ENCODE peak calls at places on chromosomes 1 and 21, in four cellular contexts. One of them, this sample, is unnamed.

GRCh38 chr21:43269461-43269860 is 100.7 kb downstream of the CRYAA start:
- DNase-seq in IMR-90: no peak
- DNase-seq in H1: no peak
- DNase-seq in mesendoderm: peak
- DNase-seq in this sample: peak

GRCh38 chr1:200379431-200379755 is 30.4 kb downstream of the ZNF281 start:
- DNase-seq in IMR-90: peak
- DNase-seq in H1: no peak
- DNase-seq in mesendoderm: no peak
- DNase-seq in this sample: no peak

GRCh38 chr1:8560611-8561544 is 243.0 kb downstream of the SLC45A1 start:
- DNase-seq in IMR-90: peak
- DNase-seq in H1: no peak
- DNase-seq in mesendoderm: peak
- DNase-seq in this sample: no peak

GRCh38 chr1:243964915-243965314 is 86.2 kb upstream of the ZBTB18 start:
- DNase-seq in IMR-90: peak
- DNase-seq in H1: no peak
- DNase-seq in mesendoderm: no peak
- DNase-seq in this sample: no peak

GRCh38 chr1:206455681-206456344 is 14.5 kb upstream of the IKBKE start:
- DNase-seq in IMR-90: no peak
- DNase-seq in H1: no peak
- DNase-seq in mesendoderm: no peak
- DNase-seq in this sample: no peak

GRCh38 chr1:112396668-112397025 is 633 bp downstream of the CTTNBP2NL start:
- DNase-seq in IMR-90: peak
- DNase-seq in H1: no peak
- DNase-seq in mesendoderm: peak
- DNase-seq in this sample: no peak

GRCh38 chr1:224273651-224274050 is 56.3 kb downstream of the NVL start:
- DNase-seq in IMR-90: peak
- DNase-seq in H1: no peak
- DNase-seq in mesendoderm: no peak
- DNase-seq in this sample: no peak

GRCh38 chr1:54256756-54257155 is 56.8 kb downstream of the MRPL37 start:
- DNase-seq in IMR-90: no peak
- DNase-seq in H1: no peak
- DNase-seq in mesendoderm: no peak
- DNase-seq in this sample: no peak

GRCh38 chr1:158654570-158654969 is 31.9 kb downstream of the SPTA1 start:
- DNase-seq in IMR-90: no peak
- DNase-seq in H1: no peak
- DNase-seq in mesendoderm: no peak
- DNase-seq in this sample: no peak

GRCh38 chr1:26991310-26992116 is 2.0 kb upstream of the TRNP1 start:
- DNase-seq in IMR-90: peak
- DNase-seq in H1: no peak
- DNase-seq in mesendoderm: no peak
- DNase-seq in this sample: peak

GRCh38 chr1:206710457-206710823 is 25.7 kb downstream of the MAPKAPK2 start:
- DNase-seq in IMR-90: no peak
- DNase-seq in H1: no peak
- DNase-seq in mesendoderm: no peak
- DNase-seq in this sample: no peak

GRCh38 chr1:92623187-92623778 is 136.6 kb upstream of the GFI1 start:
- DNase-seq in IMR-90: peak
- DNase-seq in H1: no peak
- DNase-seq in mesendoderm: no peak
- DNase-seq in this sample: no peak

GRCh38 chr1:245298781-245299180 is 144.0 kb downstream of the KIF26B start:
- DNase-seq in IMR-90: no peak
- DNase-seq in H1: no peak
- DNase-seq in mesendoderm: no peak
- DNase-seq in this sample: no peak

GRCh38 chr1:31955917-31956736 is 18.0 kb upstream of the PTP4A2 start:
- DNase-seq in IMR-90: peak
- DNase-seq in H1: no peak
- DNase-seq in mesendoderm: peak
- DNase-seq in this sample: peak

GRCh38 chr1:172902861-172903381 is 147.8 kb downstream of the TNFSF18 start:
- DNase-seq in IMR-90: peak
- DNase-seq in H1: no peak
- DNase-seq in mesendoderm: no peak
- DNase-seq in this sample: no peak

GRCh38 chr1:31701137-31701736 is 2.6 kb downstream of the COL16A1 start:
- DNase-seq in IMR-90: peak
- DNase-seq in H1: no peak
- DNase-seq in mesendoderm: peak
- DNase-seq in this sample: no peak

GRCh38 chr1:31368611-31369107 is 4.2 kb downstream of the FABP3 start:
- DNase-seq in IMR-90: no peak
- DNase-seq in H1: no peak
- DNase-seq in mesendoderm: no peak
- DNase-seq in this sample: no peak

GRCh38 chr1:55446351-55446750 is 231.2 kb upstream of the USP24 start:
- DNase-seq in IMR-90: peak
- DNase-seq in H1: no peak
- DNase-seq in mesendoderm: no peak
- DNase-seq in this sample: no peak

GRCh38 chr21:39387461-39388037 is 38.7 kb upstream of the HMGN1 start:
- DNase-seq in IMR-90: peak
- DNase-seq in H1: peak
- DNase-seq in mesendoderm: peak
- DNase-seq in this sample: peak

GRCh38 chr1:240613353-240614142 is 1.6 kb upstream of the GREM2 start:
- DNase-seq in IMR-90: peak
- DNase-seq in H1: no peak
- DNase-seq in mesendoderm: no peak
- DNase-seq in this sample: no peak

GRCh38 chr1:5509664-5510452 is 482.4 kb downstream of the NPHP4 start:
- DNase-seq in IMR-90: peak
- DNase-seq in H1: peak
- DNase-seq in mesendoderm: peak
- DNase-seq in this sample: peak

GRCh38 chr1:9166289-9167235 is 37.7 kb upstream of the GPR157 start:
- DNase-seq in IMR-90: peak
- DNase-seq in H1: no peak
- DNase-seq in mesendoderm: no peak
- DNase-seq in this sample: no peak

GRCh38 chr1:224333309-224333926 is 3.4 kb upstream of the NVL start:
- DNase-seq in IMR-90: peak
- DNase-seq in H1: no peak
- DNase-seq in mesendoderm: peak
- DNase-seq in this sample: no peak

GRCh38 chr1:11721301-11721700 is 14.6 kb upstream of the AGTRAP start:
- DNase-seq in IMR-90: no peak
- DNase-seq in H1: no peak
- DNase-seq in mesendoderm: no peak
- DNase-seq in this sample: peak

GRCh38 chr1:110850632-110851031 is 22.3 kb upstream of the CD53 start:
- DNase-seq in IMR-90: no peak
- DNase-seq in H1: no peak
- DNase-seq in mesendoderm: no peak
- DNase-seq in this sample: no peak

GRCh38 chr1:242506724-242507123 is 17.8 kb downstream of the PLD5 start:
- DNase-seq in IMR-90: no peak
- DNase-seq in H1: no peak
- DNase-seq in mesendoderm: no peak
- DNase-seq in this sample: no peak
- H4K5ac ChIP-seq in IMR-90: no peak
- H4K5ac ChIP-seq in H1: no peak
- H4K5ac ChIP-seq in mesendoderm: no peak
- H4K5ac ChIP-seq in this sample: no peak

GRCh38 chr1:197923013-197923412 is 5.8 kb downstream of the LHX9 start:
- DNase-seq in IMR-90: no peak
- DNase-seq in H1: no peak
- DNase-seq in mesendoderm: no peak
- DNase-seq in this sample: no peak
- H4K5ac ChIP-seq in IMR-90: no peak
- H4K5ac ChIP-seq in H1: no peak
- H4K5ac ChIP-seq in mesendoderm: no peak
- H4K5ac ChIP-seq in this sample: no peak

DNA sequence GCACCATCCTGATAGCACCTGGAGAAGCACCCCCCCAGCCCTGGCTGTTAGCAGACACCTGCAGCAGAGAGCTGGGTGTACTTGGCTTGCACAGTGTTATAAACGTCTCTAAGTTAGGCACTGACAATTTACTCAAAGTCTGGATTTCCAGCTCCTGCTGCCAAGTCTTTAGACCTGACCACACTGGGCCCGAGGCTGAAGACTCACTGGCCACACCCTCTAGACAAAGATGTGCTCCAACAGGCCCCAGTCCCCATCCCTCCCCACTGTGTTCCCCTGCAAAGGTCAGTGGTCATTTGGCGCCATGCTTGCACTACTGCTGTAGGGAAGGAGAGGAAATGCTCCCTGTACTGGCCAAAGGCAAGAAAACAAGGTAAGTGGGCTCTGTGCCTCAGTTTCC is 31.1 kb downstream of the PADI6 start:
- DNase-seq in IMR-90: no peak
- DNase-seq in H1: no peak
- DNase-seq in mesendoderm: no peak
- DNase-seq in this sample: no peak
- H4K5ac ChIP-seq in IMR-90: no peak
- H4K5ac ChIP-seq in H1: no peak
- H4K5ac ChIP-seq in mesendoderm: no peak
- H4K5ac ChIP-seq in this sample: no peak

GRCh38 chr1:193694741-193695140 is 508.3 kb upstream of the B3GALT2 start:
- DNase-seq in IMR-90: peak
- DNase-seq in H1: no peak
- DNase-seq in mesendoderm: no peak
- DNase-seq in this sample: no peak
- H4K5ac ChIP-seq in IMR-90: no peak
- H4K5ac ChIP-seq in H1: no peak
- H4K5ac ChIP-seq in mesendoderm: no peak
- H4K5ac ChIP-seq in this sample: no peak

This sample was measured in H9.